ENCODE peak calls at places on chromosome 11, in nine cellular contexts. R is stimulated activated CD4-positive, alpha-beta T cell treated with anti-CD3 and anti-CD28 coated beads, TNF-alpha, amount 100 ng/mL, for 4 hours; O is suprapubic skin; P is ovary; B is B cell; F is heart right ventricle; X is NCI-H1092; Y is activated T-cell treated with anti-CD3 and anti-CD28 coated beads for 48 hours; E is smooth muscle cell of the brain vasculature. G is an unnamed sample.

GRCh38 chr11:70471254-70471653 is 72.9 kb downstream of the CTTN start:
- DNase-seq in O (no peak), R (no peak), F (no peak), P (no peak), B (no peak), X (no peak), E (no peak), Y (no peak), G (no peak)

GRCh38 chr11:57459112-57460016 is 964 bp upstream of the RTN4RL2 start:
- DNase-seq in E (no peak), Y (no peak), P (no peak), O (no peak), X (no peak), R (no peak), B (no peak), F (peak; percentile 23), G (no peak)

GRCh38 chr11:36306888-36307287 is 10.8 kb downstream of the PRR5L start:
- DNase-seq in F (no peak), X (no peak), Y (no peak), P (no peak), B (no peak), O (no peak), R (no peak), E (no peak), G (no peak)

GRCh38 chr11:117221775-117222517 is 9.9 kb downstream of the PCSK7 start:
- DNase-seq in F (peak; percentile 61), Y (no peak), R (no peak), X (peak; percentile 91), O (peak; percentile 82), P (peak; percentile 84), E (peak; percentile 73), B (no peak), G (peak; percentile 86)

GRCh38 chr11:42524534-42525227 is 787.1 kb upstream of the API5 start:
- DNase-seq in X (peak; percentile 42), R (no peak), P (no peak), B (no peak), O (no peak), F (no peak), Y (peak; percentile 1), E (no peak), G (peak; percentile 60)

GRCh38 chr11:107916671-107917241 is 11.5 kb upstream of the RAB39A start:
- DNase-seq in E (no peak), P (no peak), B (no peak), R (no peak), O (no peak), Y (peak; percentile 17), X (peak; percentile 2), F (no peak), G (no peak)

GRCh38 chr11:58503361-58503856 is 4.5 kb downstream of the OR5B21 start:
- DNase-seq in Y (no peak), B (no peak), F (no peak), P (no peak), O (no peak), R (no peak), E (no peak), X (no peak), G (no peak)

GRCh38 chr11:71995726-71996291 is 2.9 kb upstream of the IL18BP start:
- DNase-seq in P (no peak), E (no peak), Y (no peak), R (no peak), O (no peak), B (no peak), X (no peak), F (no peak), G (no peak)

GRCh38 chr11:26950260-26950719 is 43.6 kb upstream of the FIBIN start:
- DNase-seq in P (no peak), F (no peak), X (no peak), Y (no peak), B (no peak), E (no peak), O (no peak), R (no peak), G (no peak)

GRCh38 chr11:69752890-69753289 is 22.3 kb downstream of the FGF4 start:
- DNase-seq in O (no peak), Y (no peak), B (no peak), F (no peak), R (no peak), P (no peak), E (no peak), X (no peak), G (no peak)

GRCh38 chr11:31499576-31500178 is 9.7 kb downstream of the IMMP1L start:
- DNase-seq in X (no peak), B (no peak), O (no peak), R (no peak), P (no peak), E (no peak), F (no peak), Y (no peak), G (no peak)

GRCh38 chr11:65291613-65292012 is 23.1 kb upstream of the CDC42EP2 start:
- DNase-seq in P (no peak), E (no peak), Y (no peak), X (no peak), O (no peak), B (no peak), F (no peak), R (no peak), G (no peak)

GRCh38 chr11:67024410-67024809 is 1.5 kb downstream of the SYT12 start:
- DNase-seq in P (no peak), X (no peak), R (peak; percentile 37), B (peak; percentile 52), F (no peak), O (no peak), E (no peak), Y (peak; percentile 28), G (no peak)

GRCh38 chr11:69799582-69799981 is 19.6 kb downstream of the FGF3 start:
- DNase-seq in P (no peak), R (no peak), X (no peak), B (no peak), O (no peak), E (no peak), Y (no peak), F (no peak), G (no peak)

GRCh38 chr11:16605440-16605970 is 132.9 kb upstream of the C11orf58 start:
- DNase-seq in F (peak; percentile 43), O (no peak), E (no peak), X (peak; percentile 18), Y (no peak), P (peak; percentile 20), R (no peak), B (no peak), G (no peak)

GRCh38 chr11:117817213-117818035 is 7.1 kb downstream of the FXYD2 start:
- DNase-seq in O (peak; percentile 94), Y (peak; percentile 88), P (peak; percentile 86), X (peak; percentile 73), B (peak; percentile 86), E (peak; percentile 59), R (peak; percentile 78), F (peak; percentile 82), G (peak; percentile 95)

GRCh38 chr11:134331565-134332188 is at the start of gene GLB1L2:
- DNase-seq in F (peak; percentile 78), B (peak; percentile 55), R (peak; percentile 71), O (no peak), E (no peak), X (peak; percentile 70), P (peak; percentile 88), Y (peak; percentile 77), G (no peak)

GRCh38 chr11:76663912-76664440 is 6.6 kb downstream of the LRRC32 start:
- DNase-seq in F (no peak), Y (no peak), B (no peak), X (no peak), E (no peak), P (peak; percentile 9), O (peak; percentile 67), R (no peak), G (no peak)

GRCh38 chr11:130480166-130480565 is 31.7 kb downstream of the ADAMTS15 start:
- DNase-seq in Y (no peak), O (no peak), F (no peak), R (no peak), X (no peak), P (no peak), B (no peak), E (no peak), G (no peak)

GRCh38 chr11:111542606-111543275 is 2.2 kb downstream of the LAYN start:
- DNase-seq in Y (no peak), P (no peak), X (no peak), F (no peak), E (no peak), B (no peak), R (no peak), O (no peak), G (no peak)

GRCh38 chr11:120326228-120326627 is 1.1 kb downstream of the TLCD5 start:
- DNase-seq in R (no peak), Y (no peak), O (no peak), B (no peak), F (no peak), P (no peak), X (no peak), E (no peak), G (no peak)

GRCh38 chr11:69166186-69167115 is 10.7 kb downstream of the SMIM38 start:
- DNase-seq in O (no peak), B (peak; percentile 45), F (no peak), R (peak; percentile 15), Y (peak; percentile 50), E (peak; percentile 87), P (no peak), X (no peak), G (no peak)

GRCh38 chr11:134260503-134260902 is 7.1 kb downstream of the ACAD8 start:
- DNase-seq in X (no peak), Y (no peak), O (no peak), E (no peak), F (no peak), B (no peak), P (no peak), R (no peak), G (no peak)

GRCh38 chr11:119531623-119532022 is 108.7 kb upstream of the THY1 start:
- DNase-seq in O (no peak), X (no peak), E (no peak), P (no peak), B (no peak), Y (no peak), F (no peak), R (no peak), G (no peak)

GRCh38 chr11:108580645-108581044 is 12.9 kb downstream of the EXPH5 start:
- DNase-seq in F (no peak), O (no peak), E (no peak), R (no peak), P (no peak), B (no peak), X (no peak), Y (no peak), G (no peak)

GRCh38 chr11:8671242-8671641 is 11.2 kb downstream of the TRIM66 start:
- DNase-seq in O (no peak), X (no peak), P (peak; percentile 46), Y (no peak), E (peak; percentile 87), F (peak; percentile 17), B (no peak), R (no peak), G (peak; percentile 80)

GRCh38 chr11:123174196-123175183 is 20.6 kb downstream of the CLMP start:
- DNase-seq in P (peak; percentile 55), F (no peak), R (no peak), X (no peak), B (no peak), E (no peak), Y (no peak), O (no peak), G (peak; percentile 86)

GRCh38 chr11:2533642-2534115 is 88.9 kb downstream of the KCNQ1 start:
- DNase-seq in F (peak; percentile 74), O (peak; percentile 87), E (peak; percentile 65), Y (peak; percentile 18), P (peak; percentile 69), X (no peak), B (no peak), R (no peak), G (peak; percentile 83)

GRCh38 chr11:955154-956049 is 29.7 kb downstream of the AP2A2 start:
- DNase-seq in E (no peak), O (no peak), X (no peak), Y (no peak), P (no peak), B (peak; percentile 35), R (no peak), F (no peak), G (no peak)

GRCh38 chr11:36019722-36020121 is 75.9 kb downstream of the LDLRAD3 start:
- DNase-seq in O (no peak), F (no peak), R (no peak), B (no peak), P (no peak), E (no peak), Y (no peak), X (no peak), G (no peak)

GRCh38 chr11:95372097-95372656 is 141.2 kb upstream of the SESN3 start:
- DNase-seq in O (no peak), B (no peak), X (no peak), P (no peak), Y (no peak), E (no peak), R (no peak), F (no peak), G (no peak)